ENCODE peak calls at places on chromosomes 6 and 20, in four cellular contexts. F, J, A and O are unnamed samples.

GRCh38 chr6:163427498-163428254 is 13.2 kb downstream of the QKI start:
- DNase-seq in F (no peak), J (peak), A (peak), O (no peak)

GRCh38 chr20:5090191-5090590 is 29.6 kb downstream of the PCNA start:
- DNase-seq in F (no peak), J (no peak), A (no peak), O (no peak)

GRCh38 chr6:72621243-72622093 is at the start of gene KCNQ5:
- DNase-seq in F (peak), J (no peak), A (peak), O (no peak)

GRCh38 chr20:50520222-50520877 is 10.2 kb downstream of the PTPN1 start:
- DNase-seq in F (no peak), J (no peak), A (no peak), O (no peak)

GRCh38 chr6:69894578-69895347 is 28.4 kb downstream of the COL19A1 start:
- DNase-seq in F (no peak), J (peak), A (peak), O (no peak)

GRCh38 chr6:56026461-56027180 is 151.2 kb upstream of the BMP5 start:
- DNase-seq in F (no peak), J (no peak), A (peak), O (no peak)

GRCh38 chr20:38935285-38935684 is 9.1 kb downstream of the FAM83D start:
- DNase-seq in F (no peak), J (peak), A (no peak), O (no peak)

GRCh38 chr6:33313709-33314514 is at the start of gene TAPBP:
- DNase-seq in F (peak), J (peak), A (peak), O (peak)

GRCh38 chr6:47076422-47077344 is 34.6 kb upstream of the ADGRF1 start:
- DNase-seq in F (no peak), J (peak), A (peak), O (no peak)

GRCh38 chr6:33860706-33861474 is 57.1 kb upstream of the MLN start:
- DNase-seq in F (peak), J (no peak), A (no peak), O (no peak)

GRCh38 chr6:161125591-161125990 is 134.0 kb downstream of the MAP3K4 start:
- DNase-seq in F (no peak), J (peak), A (no peak), O (no peak)

GRCh38 chr20:58713801-58714339 is 21.3 kb downstream of the NPEPL1 start:
- DNase-seq in F (no peak), J (no peak), A (no peak), O (no peak)

GRCh38 chr20:58709013-58709702 is 16.6 kb downstream of the NPEPL1 start:
- DNase-seq in F (no peak), J (no peak), A (no peak), O (no peak)

GRCh38 chr20:48904566-48905321 is 16.8 kb upstream of the ARFGEF2 start:
- DNase-seq in F (no peak), J (peak), A (peak), O (peak)

GRCh38 chr6:135144678-135145508 is 36.2 kb upstream of the MYB start:
- DNase-seq in F (no peak), J (peak), A (peak), O (no peak)

GRCh38 chr20:33647603-33648395 is 14.3 kb upstream of the C20orf144 start:
- DNase-seq in F (no peak), J (no peak), A (peak), O (no peak)

GRCh38 chr6:143406673-143407072 is 43.8 kb downstream of the ADAT2 start:
- DNase-seq in F (no peak), J (no peak), A (no peak), O (no peak)

GRCh38 chr20:25676164-25676809 is 20.4 kb downstream of the ZNF337 start:
- DNase-seq in F (no peak), J (peak), A (peak), O (no peak)

GRCh38 chr20:9408422-9409300 is 105.7 kb upstream of the LAMP5 start:
- DNase-seq in F (no peak), J (peak), A (peak), O (no peak)

GRCh38 chr6:96460052-96460700 is 61.4 kb upstream of the UFL1 start:
- DNase-seq in F (no peak), J (no peak), A (no peak), O (no peak)

GRCh38 chr6:151483968-151484367 is 9.8 kb upstream of the CCDC170 start:
- DNase-seq in F (no peak), J (no peak), A (no peak), O (no peak)

GRCh38 chr20:31691646-31692275 is 30.9 kb downstream of the BCL2L1 start:
- DNase-seq in F (no peak), J (peak), A (peak), O (no peak)

GRCh38 chr6:22928775-22929174 is 359.4 kb downstream of the HDGFL1 start:
- DNase-seq in F (no peak), J (no peak), A (no peak), O (no peak)

GRCh38 chr6:133504761-133505160 is 263.6 kb downstream of the EYA4 start:
- DNase-seq in F (no peak), J (no peak), A (peak), O (no peak)

GRCh38 chr20:53739799-53740785 is 146.5 kb upstream of the ZNF217 start:
- DNase-seq in F (no peak), J (peak), A (peak), O (no peak)

GRCh38 chr6:9504191-9504590 is 910.7 kb downstream of the TFAP2A start:
- DNase-seq in F (no peak), J (no peak), A (no peak), O (no peak)

GRCh38 chr6:72826033-72826432 is 204.2 kb downstream of the KCNQ5 start:
- DNase-seq in F (no peak), J (peak), A (peak), O (no peak)

GRCh38 chr20:57313230-57313629 is 16.4 kb upstream of the SPO11 start:
- DNase-seq in F (no peak), J (no peak), A (no peak), O (no peak)

GRCh38 chr6:90028995-90029635 is 134.8 kb downstream of the GJA10 start:
- DNase-seq in F (no peak), J (no peak), A (no peak), O (no peak)

GRCh38 chr20:13101701-13102100 is 92.9 kb downstream of the SPTLC3 start:
- DNase-seq in F (no peak), J (peak), A (peak), O (no peak)

GRCh38 chr6:81744136-81744535 is 8.3 kb downstream of the TENT5A start:
- DNase-seq in F (no peak), J (no peak), A (no peak), O (no peak)

GRCh38 chr6:2976571-2977085 is 5.3 kb upstream of the SERPINB6 start:
- DNase-seq in F (no peak), J (peak), A (peak), O (no peak)

GRCh38 chr6:116971959-116972358 is 94.9 kb downstream of the RFX6 start:
- DNase-seq in F (no peak), J (peak), A (peak), O (no peak)

DNA sequence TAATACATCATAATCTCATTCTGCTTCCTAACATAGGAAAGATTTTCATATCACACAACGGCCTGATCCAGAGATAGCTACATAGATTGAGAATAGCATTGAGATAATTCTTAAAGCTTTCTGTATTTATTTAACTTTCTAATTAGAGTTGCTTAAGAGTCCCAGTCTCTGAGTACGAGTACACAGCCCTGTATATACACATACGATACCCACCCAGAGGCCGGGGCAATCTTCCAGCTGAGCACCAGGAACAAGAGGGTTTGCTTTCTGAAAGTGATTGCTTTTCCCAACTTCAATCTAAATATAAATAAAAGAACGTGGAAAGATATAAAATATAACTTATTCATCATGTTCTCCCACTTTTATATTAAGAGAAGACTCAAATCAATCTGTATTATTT is 313.8 kb downstream of the COL12A1 start:
- DNase-seq in F (no peak), J (no peak), A (no peak), O (no peak)
- TF ChIP-seq CTCF in F (no peak), J (no peak), A (no peak), O (no peak)

GRCh38 chr6:85797993-85798392 is 155.3 kb upstream of the SYNCRIP start:
- DNase-seq in F (no peak), J (no peak), A (no peak), O (no peak)

GRCh38 chr6:85802162-85802561 is 159.5 kb upstream of the SYNCRIP start:
- DNase-seq in F (no peak), J (no peak), A (no peak), O (no peak)

GRCh38 chr6:85795966-85796365 is 153.3 kb upstream of the SYNCRIP start:
- DNase-seq in F (no peak), J (no peak), A (no peak), O (no peak)

GRCh38 chr6:85803721-85804120 is 161.0 kb upstream of the SYNCRIP start:
- DNase-seq in F (no peak), J (no peak), A (no peak), O (no peak)

DNA sequence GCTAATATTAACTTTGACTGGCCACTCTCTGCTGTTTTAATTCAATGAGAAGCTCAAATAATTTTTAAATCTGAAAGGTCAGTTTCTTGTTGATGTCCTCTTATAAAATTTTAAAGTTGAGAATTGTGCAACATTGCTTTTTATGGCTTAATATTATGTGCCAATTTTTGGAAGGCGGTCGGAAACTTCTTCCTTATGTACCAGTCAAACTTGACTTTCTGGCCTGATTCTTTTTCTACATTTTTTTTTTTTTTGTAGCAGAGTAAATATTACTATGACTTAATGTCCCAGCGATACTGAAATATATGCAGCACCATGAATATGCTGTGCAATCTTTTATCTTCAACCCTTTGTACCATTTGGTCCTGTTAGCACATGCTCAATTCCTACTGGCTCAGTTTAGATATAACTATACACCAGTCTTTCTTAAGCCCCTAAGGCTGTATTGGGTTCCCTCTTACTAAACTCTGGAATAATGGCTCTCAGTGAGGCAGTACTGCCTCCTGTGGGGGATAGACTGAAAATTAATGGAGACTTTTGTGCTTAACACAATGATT is 156.3 kb upstream of the SYNCRIP start:
- DNase-seq in F (no peak), J (no peak), A (no peak), O (no peak)
- TF ChIP-seq CTCF in F (no peak), J (no peak), A (no peak), O (no peak)

GRCh38 chr20:15917333-15917732 is 655.9 kb downstream of the KIF16B start:
- DNase-seq in F (no peak), J (peak), A (no peak), O (no peak)

GRCh38 chr20:15919118-15919517 is 654.1 kb downstream of the KIF16B start:
- DNase-seq in F (no peak), J (no peak), A (no peak), O (no peak)

GRCh38 chr20:15922556-15922955 is 650.7 kb downstream of the KIF16B start:
- DNase-seq in F (no peak), J (no peak), A (no peak), O (no peak)

GRCh38 chr20:15916623-15917022 is 656.6 kb downstream of the KIF16B start:
- DNase-seq in F (no peak), J (peak), A (no peak), O (no peak)

GRCh38 chr20:15918631-15919030 is 654.6 kb downstream of the KIF16B start:
- DNase-seq in F (no peak), J (no peak), A (no peak), O (no peak)
- TF ChIP-seq CTCF in F (no peak), J (no peak), A (no peak), O (no peak)

GRCh38 chr20:41259309-41259708 is 58.2 kb downstream of the ZHX3 start:
- DNase-seq in F (no peak), J (no peak), A (no peak), O (no peak)

GRCh38 chr20:41261260-41261659 is 56.3 kb downstream of the ZHX3 start:
- DNase-seq in F (no peak), J (no peak), A (no peak), O (no peak)

GRCh38 chr20:41260734-41261220 is 56.8 kb downstream of the ZHX3 start:
- DNase-seq in F (no peak), J (no peak), A (no peak), O (no peak)

GRCh38 chr20:41264819-41265218 is 52.7 kb downstream of the ZHX3 start:
- DNase-seq in F (no peak), J (no peak), A (no peak), O (no peak)

DNA sequence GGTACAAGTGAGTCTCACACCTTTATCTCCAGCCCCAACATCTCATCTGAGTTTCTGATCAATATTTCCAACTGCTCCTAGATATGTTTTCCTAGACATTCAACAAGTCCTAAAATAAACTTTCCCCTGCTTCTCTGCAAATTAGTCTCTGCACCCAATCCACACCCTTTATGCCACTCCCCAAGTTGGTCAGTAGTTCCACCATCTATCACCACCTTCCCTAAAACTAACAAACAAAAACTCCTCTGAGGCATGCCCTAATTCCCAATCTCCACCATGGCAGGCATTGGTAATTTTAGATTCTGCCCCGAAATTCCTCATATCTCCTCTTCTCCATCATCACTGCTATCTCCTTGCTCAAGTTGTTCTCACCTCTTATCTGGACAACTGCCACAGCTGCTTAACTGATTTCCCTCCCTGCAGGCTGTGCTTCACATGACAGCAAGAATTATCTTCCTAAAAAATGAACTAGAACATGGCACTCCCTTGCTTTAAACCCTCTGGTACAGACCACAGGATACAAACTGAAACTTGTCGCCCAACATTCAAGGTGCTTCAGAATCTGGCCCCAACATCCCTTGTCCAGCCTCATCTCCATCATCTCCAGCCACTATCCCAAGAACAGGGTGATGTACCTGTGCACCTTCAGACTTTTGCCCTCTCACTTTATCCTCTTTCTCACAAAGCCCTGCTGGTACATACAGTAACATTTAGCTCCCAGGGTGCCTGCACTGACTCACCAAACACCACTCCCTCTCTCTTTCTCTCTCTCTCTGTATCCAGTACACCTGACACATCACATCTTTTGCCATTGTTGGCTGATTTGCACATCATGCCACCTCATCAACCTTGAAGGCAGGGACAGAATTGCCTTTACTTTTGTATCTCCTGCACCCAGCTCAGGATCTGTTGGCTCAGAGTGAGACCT is 55.5 kb downstream of the ZHX3 start:
- DNase-seq in F (no peak), J (no peak), A (no peak), O (no peak)
- TF ChIP-seq CTCF in F (no peak), J (no peak), A (no peak), O (no peak)